ENCODE peak calls at places on chromosomes 16 and 17, in eight cellular contexts. V is activated T-cell treated with anti-CD3 and anti-CD28 coated beads for 1 hour; T is retina; B is amniotic stem cell; H is AG08396; P is EL; L is stimulated activated CD8-positive, alpha-beta memory T cell treated with anti-CD3 and anti-CD28 coated beads, Interleukin-15, amount 100 ng/mL, for 24 hours; R is fibroblast of lung. G is an unnamed sample.

GRCh38 chr17:39015546-39015935 is 48.3 kb upstream of the FBXO47 start:
- DNase-seq in V (no peak), T (no peak), B (no peak), H (no peak), P (no peak), L (no peak), R (no peak), G (no peak)

GRCh38 chr17:82765357-82765756 is 13.5 kb downstream of the TBCD start:
- DNase-seq in V (no peak), T (no peak), B (no peak), H (no peak), P (no peak), L (no peak), R (no peak), G (no peak)

GRCh38 chr16:1333149-1333812 is at the start of gene BAIAP3:
- DNase-seq in V (peak), T (peak), B (no peak), H (peak), P (no peak), L (no peak), R (no peak), G (peak)

GRCh38 chr17:50209472-50210248 is 8.2 kb upstream of the COL1A1 start:
- DNase-seq in V (no peak), T (peak), B (peak), H (peak), P (peak), L (no peak), R (peak), G (no peak)

GRCh38 chr16:79264237-79265104 is 336.1 kb downstream of the MAF start:
- DNase-seq in V (no peak), T (no peak), B (no peak), H (no peak), P (no peak), L (no peak), R (no peak), G (no peak)

GRCh38 chr17:6940186-6940649 is 55.6 kb upstream of the ALOX12 start:
- DNase-seq in V (no peak), T (no peak), B (no peak), H (peak), P (peak), L (no peak), R (no peak), G (no peak)

GRCh38 chr17:40352779-40353394 is 11.7 kb downstream of the GJD3 start:
- DNase-seq in V (no peak), T (no peak), B (no peak), H (no peak), P (no peak), L (no peak), R (no peak), G (no peak)

GRCh38 chr17:511833-512251 is 159.2 kb upstream of the RPH3AL start:
- DNase-seq in V (no peak), T (no peak), B (peak), H (peak), P (peak), L (no peak), R (peak), G (no peak)

GRCh38 chr17:7355053-7355452 is at the start of gene TMEM95:
- DNase-seq in V (no peak), T (peak), B (no peak), H (no peak), P (peak), L (no peak), R (no peak), G (no peak)

GRCh38 chr16:68257906-68258800 is 6.2 kb upstream of the SLC7A6 start:
- DNase-seq in V (no peak), T (peak), B (no peak), H (no peak), P (peak), L (no peak), R (peak), G (no peak)

G was measured in effector CD4-positive, alpha-beta T cell.